ENCODE peak calls at places on chromosome 3, in ten cellular contexts. R is brain microvascular endothelial cell, N is fibroblast of the aortic adventitia, D is astrocyte of the cerebellum, J is HFF-Myc, X is lung, S is transverse colon, C is cardiac fibroblast, E is breast epithelium, L is psoas muscle. P is an unnamed sample.

GRCh38 chr3:23811117-23811487 is 5.3 kb downstream of the UBE2E1 start:
- DNase-seq in C (peak), S (peak), E (peak), J (no peak), N (peak), D (no peak), L (no peak), R (no peak), X (no peak), P (no peak)

GRCh38 chr3:21942328-21942727 is 191.3 kb upstream of the ZNF385D start:
- DNase-seq in L (no peak), S (no peak), J (no peak), N (peak), R (peak), C (peak), X (no peak), D (peak), E (no peak), P (no peak)

GRCh38 chr3:108862865-108863798 is 40.5 kb downstream of the TRAT1 start:
- DNase-seq in C (peak), L (no peak), N (peak), E (no peak), D (peak), R (peak), S (no peak), J (no peak), X (no peak), P (no peak)

GRCh38 chr3:55620361-55621025 is 133.4 kb upstream of the WNT5A start:
- DNase-seq in L (no peak), S (no peak), N (no peak), C (peak), R (peak), J (no peak), D (peak), X (no peak), E (no peak), P (peak)

GRCh38 chr3:120558784-120559227 is 37.3 kb upstream of the NDUFB4 start:
- DNase-seq in L (peak), E (peak), X (peak), N (peak), D (peak), J (peak), C (peak), S (peak), R (peak), P (no peak)

GRCh38 chr3:180762866-180763265 is 83.6 kb upstream of the CCDC39 start:
- DNase-seq in D (no peak), X (no peak), S (no peak), E (no peak), J (no peak), C (no peak), N (no peak), L (no peak), R (no peak), P (no peak)

GRCh38 chr3:180180795-180181194 is 144.1 kb upstream of the PEX5L start:
- DNase-seq in J (no peak), X (no peak), D (no peak), S (no peak), R (no peak), E (no peak), N (peak), C (peak), L (no peak), P (no peak)

GRCh38 chr3:38567498-38567897 is 71.4 kb downstream of the EXOG start:
- DNase-seq in X (no peak), L (no peak), D (no peak), S (no peak), R (no peak), C (no peak), E (no peak), J (no peak), N (no peak), P (no peak)

GRCh38 chr3:67719333-67719732 is 64.9 kb upstream of the SUCLG2 start:
- DNase-seq in J (no peak), X (no peak), S (no peak), R (peak), D (no peak), C (peak), N (no peak), E (no peak), L (no peak), P (no peak)

GRCh38 chr3:115351193-115351592 is 204.1 kb upstream of the ZBTB20 start:
- DNase-seq in L (no peak), J (no peak), D (no peak), C (no peak), N (no peak), S (no peak), R (no peak), E (no peak), X (no peak), P (no peak)

GRCh38 chr3:139975592-139976360 is 40.8 kb downstream of the CLSTN2 start:
- DNase-seq in C (no peak), N (no peak), D (no peak), R (peak), X (no peak), J (no peak), E (no peak), L (no peak), S (no peak), P (no peak)

GRCh38 chr3:151156618-151157216 is 46.3 kb downstream of the GPR171 start:
- DNase-seq in D (peak), L (no peak), S (no peak), J (peak), C (peak), X (no peak), R (peak), E (no peak), N (peak), P (peak)

DNA sequence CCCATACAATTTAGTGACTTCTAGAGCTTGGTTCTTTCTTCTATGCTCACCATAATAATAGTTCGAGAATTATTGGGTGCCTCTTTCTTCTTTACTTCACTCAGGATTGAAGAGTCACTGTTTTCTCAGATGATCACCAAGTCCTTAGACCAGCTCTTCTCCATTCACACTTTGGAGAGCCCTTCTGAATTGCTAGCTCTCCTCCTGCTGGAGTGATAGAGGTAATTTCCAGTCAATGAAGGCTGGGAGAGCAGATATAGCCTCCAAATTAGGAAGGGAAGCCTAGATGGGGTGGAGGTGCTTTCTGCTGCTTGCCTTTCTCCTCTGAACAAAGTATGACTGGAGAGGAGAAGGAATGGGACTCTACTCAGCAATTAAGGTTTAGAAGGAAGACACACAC is 10.7 kb upstream of the BBX start:
- DNase-seq in J (no peak), C (peak), D (no peak), N (no peak), S (no peak), R (no peak), E (no peak), L (no peak), X (no peak), P (no peak)
- TF ChIP-seq CTCF in J (no peak), C (no peak), D (no peak), N (no peak), S (no peak), R (peak), E (no peak), L (no peak), X (no peak), P (no peak)

GRCh38 chr3:52022323-52023100 is 26.8 kb upstream of the RPL29 start:
- DNase-seq in N (no peak), R (no peak), S (no peak), C (no peak), X (no peak), L (peak), D (no peak), J (no peak), E (no peak), P (no peak)

GRCh38 chr3:52020796-52021195 is 25.1 kb upstream of the RPL29 start:
- DNase-seq in N (no peak), C (no peak), X (no peak), L (peak), J (no peak), E (no peak), S (no peak), R (no peak), D (no peak), P (no peak)

GRCh38 chr3:52023860-52024764 is 28.4 kb upstream of the RPL29 start:
- DNase-seq in J (no peak), S (no peak), X (no peak), N (no peak), R (no peak), E (no peak), D (no peak), C (no peak), L (no peak), P (no peak)

GRCh38 chr3:52023101-52023770 is 27.5 kb upstream of the RPL29 start:
- DNase-seq in J (no peak), E (no peak), S (no peak), R (no peak), X (no peak), N (no peak), D (no peak), L (peak), C (no peak), P (no peak)

DNA sequence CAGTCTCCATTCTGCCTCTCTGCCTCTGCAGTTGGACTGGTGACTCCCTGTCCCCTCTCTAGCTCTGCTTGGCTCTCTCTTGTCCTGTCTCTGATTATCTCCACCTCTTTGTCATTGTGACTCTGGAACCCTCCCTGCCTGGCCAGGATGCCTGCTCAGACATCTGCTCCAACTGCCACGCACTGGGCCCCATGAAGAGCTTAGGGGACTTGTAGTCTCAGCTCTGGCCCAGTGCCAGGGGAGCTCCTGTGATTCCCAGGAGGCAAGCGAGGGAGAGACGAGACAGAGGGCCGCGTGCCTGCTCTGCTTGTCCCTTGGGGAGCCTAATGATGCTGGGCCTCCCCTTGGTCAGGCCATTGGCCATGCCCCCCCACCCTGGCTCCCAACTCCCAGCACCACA is 26.2 kb upstream of the RPL29 start:
- DNase-seq in C (no peak), E (no peak), L (peak), D (no peak), J (no peak), S (no peak), R (no peak), N (no peak), X (no peak), P (no peak)
- H3K4me3 ChIP-seq in C (no peak), E (no peak), L (no peak), D (no peak), J (no peak), S (no peak), R (no peak), N (no peak), X (no peak), P (no peak)

GRCh38 chr3:44339990-44340389 is 1.4 kb downstream of the TCAIM start:
- DNase-seq in L (no peak), X (no peak), N (no peak), D (no peak), J (no peak), C (no peak), E (no peak), R (no peak), S (no peak), P (no peak)

GRCh38 chr3:44339181-44339741 is 695 bp downstream of the TCAIM start:
- DNase-seq in L (no peak), X (no peak), C (no peak), D (no peak), J (no peak), N (peak), E (no peak), R (no peak), S (no peak), P (no peak)

GRCh38 chr3:44338828-44339127 is 212 bp downstream of the TCAIM start:
- DNase-seq in N (no peak), L (no peak), D (no peak), C (no peak), X (no peak), R (no peak), J (no peak), S (no peak), E (no peak), P (no peak)

GRCh38 chr3:44338010-44338827 is at the start of gene TCAIM:
- DNase-seq in N (peak), D (peak), R (peak), J (peak), L (peak), X (peak), C (peak), E (peak), S (peak), P (peak)

DNA sequence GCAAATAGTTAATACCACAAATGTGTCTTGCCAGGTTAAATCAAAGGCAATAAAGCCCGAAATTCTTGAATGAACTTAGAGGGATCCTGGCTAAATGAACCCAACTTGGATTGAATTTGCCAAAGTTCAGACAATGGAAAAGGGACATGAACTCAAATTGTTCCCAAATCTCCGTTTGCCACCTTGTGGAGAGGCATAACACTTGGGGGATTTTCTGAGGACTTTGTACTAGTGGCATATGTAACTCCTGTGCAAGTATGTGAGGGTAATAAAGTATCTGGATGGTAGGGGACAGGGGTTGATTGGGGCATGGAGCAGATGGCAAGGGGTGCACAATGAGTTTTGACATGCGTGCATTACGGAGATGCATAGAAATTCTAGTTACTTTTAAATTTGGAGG is 1.3 kb upstream of the TCAIM start:
- DNase-seq in D (no peak), J (no peak), N (peak), X (no peak), E (no peak), C (peak), S (no peak), R (no peak), L (no peak), P (no peak)
- TF ChIP-seq CTCF in D (peak), J (no peak), N (no peak), X (no peak), E (no peak), C (no peak), S (peak), R (no peak), L (no peak), P (no peak)

GRCh38 chr3:193236990-193237389 is 4.0 kb upstream of the PLAAT1 start:
- DNase-seq in E (no peak), R (no peak), L (no peak), N (no peak), D (no peak), X (no peak), C (no peak), J (no peak), S (no peak), P (no peak)

GRCh38 chr3:193240436-193240849 is 579 bp upstream of the PLAAT1 start:
- DNase-seq in J (no peak), N (no peak), D (no peak), E (no peak), S (no peak), C (no peak), L (peak), R (no peak), X (no peak), P (no peak)

GRCh38 chr3:193243571-193243970 is 2.5 kb downstream of the PLAAT1 start:
- DNase-seq in L (no peak), S (no peak), X (no peak), C (no peak), R (no peak), E (no peak), J (no peak), D (no peak), N (no peak), P (no peak)

GRCh38 chr3:193240850-193241706 is at the start of gene PLAAT1:
- DNase-seq in J (peak), X (peak), R (no peak), L (peak), S (peak), C (peak), E (peak), D (peak), N (peak), P (no peak)
- H3K4me3 ChIP-seq in J (peak), X (peak), R (peak), L (peak), S (peak), C (peak), E (peak), D (peak), N (peak), P (no peak)

DNA sequence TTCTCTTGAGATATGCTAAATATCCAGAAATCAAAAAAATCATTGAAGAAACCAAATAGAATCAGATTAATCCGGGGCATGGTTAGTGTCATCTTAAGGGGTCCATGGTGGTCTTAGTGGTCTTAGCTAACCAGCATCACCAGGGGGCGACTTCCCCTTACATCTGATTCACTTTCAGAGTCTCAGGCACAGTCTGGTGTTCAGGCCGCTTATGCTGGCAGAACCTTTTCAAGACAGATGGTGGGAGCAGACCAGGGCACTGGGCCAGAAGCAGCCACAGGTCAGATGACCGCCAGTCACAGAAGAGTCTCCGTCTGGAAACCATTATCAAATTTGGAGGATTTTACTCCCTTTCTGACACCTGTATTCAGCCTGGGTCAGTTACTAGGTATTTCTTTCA is 365.7 kb downstream of the GBE1 start:
- DNase-seq in L (no peak), J (no peak), S (no peak), C (no peak), R (no peak), N (no peak), E (no peak), D (no peak), X (no peak), P (no peak)
- TF ChIP-seq CTCF in L (no peak), J (peak), S (no peak), C (no peak), R (peak), N (no peak), E (no peak), D (no peak), X (no peak), P (no peak)

GRCh38 chr3:71701251-71701650 is 24.0 kb downstream of the EIF4E3 start:
- DNase-seq in C (no peak), D (no peak), E (no peak), R (no peak), X (no peak), L (no peak), S (no peak), N (no peak), J (no peak), P (no peak)

GRCh38 chr3:71704915-71705314 is 20.3 kb downstream of the EIF4E3 start:
- DNase-seq in J (no peak), C (no peak), X (no peak), N (no peak), L (no peak), R (no peak), E (no peak), D (no peak), S (no peak), P (no peak)

GRCh38 chr3:71707600-71707999 is 17.6 kb downstream of the EIF4E3 start:
- DNase-seq in E (no peak), S (no peak), C (no peak), J (no peak), D (no peak), L (no peak), R (peak), N (no peak), X (no peak), P (no peak)

GRCh38 chr3:71702131-71703024 is 22.8 kb downstream of the EIF4E3 start:
- DNase-seq in X (no peak), E (no peak), L (no peak), N (no peak), C (no peak), S (no peak), D (no peak), R (no peak), J (no peak), P (no peak)

GRCh38 chr3:71703796-71704195 is 21.4 kb downstream of the EIF4E3 start:
- DNase-seq in D (no peak), R (no peak), E (no peak), S (no peak), C (no peak), N (no peak), J (no peak), L (no peak), X (no peak), P (no peak)
- H3K4me3 ChIP-seq in D (no peak), R (no peak), E (no peak), S (no peak), C (no peak), N (no peak), J (no peak), L (no peak), X (no peak), P (no peak)

P was measured in LNCaP clone FGC.